ENCODE peak calls at places on chromosomes 5 and 9, in seven cellular contexts. B, H, L, Y, V, R and K are unnamed samples.

GRCh38 chr9:91074866-91075265 is 273.2 kb downstream of the SYK start:
- DNase-seq in B (no peak), H (no peak), L (no peak), Y (no peak), V (no peak), R (no peak), K (no peak)

GRCh38 chr5:127741412-127741811 is 38.2 kb downstream of the CCDC192 start:
- DNase-seq in B (no peak), H (no peak), L (no peak), Y (no peak), V (no peak), R (no peak), K (no peak)

GRCh38 chr9:19156805-19157204 is 29.5 kb upstream of the PLIN2 start:
- DNase-seq in B (peak; percentile 79), H (no peak), L (peak; percentile 75), Y (peak; percentile 77), V (no peak), R (no peak), K (no peak)

GRCh38 chr5:168991991-168992390 is 308.9 kb downstream of the SLIT3 start:
- DNase-seq in B (peak; percentile 63), H (no peak), L (no peak), Y (no peak), V (no peak), R (no peak), K (no peak)

GRCh38 chr5:109863752-109864151 is 174.0 kb downstream of the MAN2A1 start:
- DNase-seq in B (peak; percentile 52), H (no peak), L (no peak), Y (no peak), V (no peak), R (no peak), K (peak; percentile 29)

GRCh38 chr9:127640908-127641545 is 28.9 kb downstream of the STXBP1 start:
- DNase-seq in B (no peak), H (no peak), L (no peak), Y (no peak), V (no peak), R (no peak), K (no peak)

GRCh38 chr5:107401470-107402085 is 269.2 kb downstream of the EFNA5 start:
- DNase-seq in B (no peak), H (no peak), L (no peak), Y (no peak), V (no peak), R (no peak), K (no peak)

GRCh38 chr5:135174315-135175096 is 140.5 kb upstream of the PITX1 start:
- DNase-seq in B (no peak), H (no peak), L (no peak), Y (peak; percentile 21), V (no peak), R (no peak), K (no peak)

GRCh38 chr5:14560091-14560595 is 21.4 kb upstream of the OTULINL start:
- DNase-seq in B (no peak), H (no peak), L (no peak), Y (no peak), V (no peak), R (no peak), K (no peak)

GRCh38 chr5:58787982-58788381 is 205.1 kb downstream of the RAB3C start:
- DNase-seq in B (no peak), H (no peak), L (no peak), Y (no peak), V (no peak), R (no peak), K (no peak)

GRCh38 chr5:158108177-158108576 is 249.2 kb upstream of the CLINT1 start:
- DNase-seq in B (no peak), H (no peak), L (no peak), Y (no peak), V (no peak), R (no peak), K (no peak)

GRCh38 chr9:113577525-113578261 is 114.2 kb downstream of the RGS3 start:
- DNase-seq in B (peak; percentile 84), H (no peak), L (peak; percentile 84), Y (no peak), V (no peak), R (no peak), K (peak; percentile 68)

GRCh38 chr5:2710910-2711309 is 40.6 kb downstream of the IRX2 start:
- DNase-seq in B (peak; percentile 63), H (no peak), L (no peak), Y (no peak), V (no peak), R (no peak), K (no peak)

GRCh38 chr9:115944166-115944948 is 209.2 kb upstream of the PAPPA start:
- DNase-seq in B (peak; percentile 97), H (no peak), L (peak; percentile 94), Y (peak; percentile 92), V (no peak), R (peak; percentile 53), K (peak; percentile 99)

GRCh38 chr9:137762414-137763061 is 115.0 kb upstream of the CACNA1B start:
- DNase-seq in B (no peak), H (no peak), L (no peak), Y (no peak), V (no peak), R (no peak), K (no peak)

GRCh38 chr9:116081437-116082110 is 72.0 kb upstream of the PAPPA start:
- DNase-seq in B (no peak), H (no peak), L (no peak), Y (no peak), V (no peak), R (no peak), K (peak; percentile 49)

GRCh38 chr9:96061293-96061987 is 185.9 kb downstream of the ERCC6L2 start:
- DNase-seq in B (peak; percentile 49), H (no peak), L (peak; percentile 78), Y (peak; percentile 76), V (peak; percentile 26), R (no peak), K (peak; percentile 52)

GRCh38 chr5:137206030-137206715 is 293.0 kb downstream of the SPOCK1 start:
- DNase-seq in B (peak; percentile 42), H (no peak), L (no peak), Y (no peak), V (no peak), R (no peak), K (peak; percentile 50)

GRCh38 chr9:128005938-128006337 is 25.1 kb upstream of the EEIG1 start:
- DNase-seq in B (no peak), H (no peak), L (peak; percentile 69), Y (no peak), V (no peak), R (peak; percentile 58), K (no peak)

DNA sequence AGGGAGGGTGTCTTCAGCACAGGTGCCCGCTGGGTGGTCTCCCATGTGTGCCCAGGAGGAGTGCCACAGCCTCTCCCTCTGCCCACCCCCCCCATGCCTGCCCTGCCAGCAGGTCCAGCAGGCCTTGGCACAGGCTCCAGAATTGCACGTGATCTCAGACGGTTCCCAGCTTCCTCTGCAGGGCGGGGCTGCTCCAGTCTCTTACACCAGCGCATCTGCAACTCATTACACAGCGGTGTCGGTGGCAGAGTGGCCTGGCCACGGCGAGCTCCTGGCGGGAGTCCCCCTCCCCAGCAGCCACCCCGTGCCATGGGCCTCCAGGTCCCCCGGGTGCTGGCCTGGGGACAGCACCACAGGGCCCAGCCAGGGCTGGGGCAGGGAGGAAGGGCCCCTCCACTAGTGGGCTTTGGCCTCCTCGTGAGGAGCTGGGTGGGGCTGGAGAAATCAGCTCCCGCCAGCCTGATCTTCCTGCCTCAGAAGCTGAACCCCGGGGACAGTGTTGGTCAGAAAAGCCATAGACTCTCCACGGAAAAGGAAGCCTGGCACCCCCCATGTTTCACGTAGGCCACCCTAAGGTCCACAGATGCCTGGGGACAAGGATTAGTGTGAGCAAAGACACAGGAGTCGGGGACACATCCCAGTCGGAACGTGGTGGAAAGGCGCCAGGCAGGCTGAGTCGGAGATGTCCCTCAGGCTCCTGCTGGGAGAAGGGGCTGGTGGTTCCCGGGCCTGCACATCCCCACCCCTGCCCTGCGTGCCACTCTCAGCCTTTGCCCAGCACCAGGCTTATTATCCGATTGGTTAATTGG is 40.2 kb downstream of the RXRA start:
- DNase-seq in B (peak; percentile 97), H (no peak), L (peak; percentile 96), Y (peak; percentile 95), V (no peak), R (peak; percentile 91), K (peak; percentile 97)
- H3K4me1 ChIP-seq in B (peaks cover 21% of the 10 kb centered on the region), H (peaks cover 3% of the 10 kb centered on the region), L (peaks cover 22% of the 10 kb centered on the region), Y (no peaks in the 10 kb centered on the region), V (no peaks in the 10 kb centered on the region), R (peaks cover 35% of the 10 kb centered on the region), K (peaks cover 42% of the 10 kb centered on the region)

DNA sequence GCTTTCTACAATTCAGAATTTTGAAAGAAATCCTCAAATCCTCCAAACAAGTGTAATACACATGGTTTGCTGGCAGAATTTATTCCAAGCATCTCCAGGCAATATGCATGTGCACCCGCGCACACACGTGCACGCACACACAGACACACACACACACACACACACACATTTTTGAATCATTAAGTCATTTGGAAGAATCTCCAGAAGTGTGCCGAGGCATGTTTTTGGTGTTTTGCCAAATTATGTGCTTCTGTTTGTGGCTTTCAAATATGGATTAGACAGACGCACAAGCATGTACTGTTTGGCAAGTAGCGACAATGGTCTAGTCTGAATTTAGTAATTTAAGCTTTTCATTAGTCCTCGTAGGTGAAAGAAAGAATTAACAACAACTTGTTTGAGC is 36.7 kb downstream of the NFIB start:
- DNase-seq in B (peak; percentile 69), H (no peak), L (peak; percentile 65), Y (no peak), V (no peak), R (peak; percentile 43), K (peak; percentile 34)
- H3K4me1 ChIP-seq in B (peaks cover 47% of the 10 kb centered on the region), H (peaks cover 18% of the 10 kb centered on the region), L (peaks cover 18% of the 10 kb centered on the region), Y (no peaks in the 10 kb centered on the region), V (no peaks in the 10 kb centered on the region), R (peaks cover 14% of the 10 kb centered on the region), K (peaks cover 57% of the 10 kb centered on the region)

DNA sequence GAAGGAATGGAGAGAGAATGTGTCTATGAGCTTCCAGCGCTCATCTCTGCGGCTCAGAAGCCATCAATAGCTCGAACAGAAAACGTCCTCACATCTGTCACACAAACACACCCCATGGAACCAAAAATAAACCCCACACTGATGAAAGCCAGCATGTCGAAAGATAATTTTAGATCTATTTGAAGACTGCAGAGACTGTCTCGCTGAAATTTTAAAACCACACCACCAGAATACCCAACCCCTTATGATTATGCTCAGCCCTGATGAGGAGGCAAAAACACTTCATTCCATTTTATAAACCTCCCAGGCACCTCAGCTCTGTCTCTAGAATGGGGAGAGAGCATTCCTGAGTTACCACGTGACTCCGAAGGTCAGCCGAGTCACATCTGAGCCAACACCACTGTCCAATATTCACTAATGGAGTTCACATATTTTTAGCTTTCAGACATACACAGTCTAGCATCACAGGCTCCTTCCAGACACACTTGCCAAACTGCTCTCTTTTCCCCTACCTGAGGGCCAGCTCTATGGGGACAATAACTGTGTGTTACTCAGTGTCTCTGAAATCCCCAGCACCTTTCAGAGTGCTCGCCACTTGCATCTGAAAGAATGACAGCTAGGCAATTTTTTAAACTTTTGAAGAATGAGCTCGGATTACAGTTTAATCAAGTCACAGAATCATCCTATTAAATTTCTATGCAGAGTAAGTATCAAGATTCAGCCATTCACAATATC is 63.2 kb downstream of the SERINC5 start:
- DNase-seq in B (peak; percentile 46), H (no peak), L (peak; percentile 56), Y (no peak), V (no peak), R (peak; percentile 71), K (peak; percentile 17)
- H3K4me1 ChIP-seq in B (peaks cover 20% of the 10 kb centered on the region), H (peaks cover 37% of the 10 kb centered on the region), L (peaks cover 17% of the 10 kb centered on the region), Y (no peaks in the 10 kb centered on the region), V (peaks cover 93% of the 10 kb centered on the region), R (peaks cover 36% of the 10 kb centered on the region), K (peaks cover 24% of the 10 kb centered on the region)

DNA sequence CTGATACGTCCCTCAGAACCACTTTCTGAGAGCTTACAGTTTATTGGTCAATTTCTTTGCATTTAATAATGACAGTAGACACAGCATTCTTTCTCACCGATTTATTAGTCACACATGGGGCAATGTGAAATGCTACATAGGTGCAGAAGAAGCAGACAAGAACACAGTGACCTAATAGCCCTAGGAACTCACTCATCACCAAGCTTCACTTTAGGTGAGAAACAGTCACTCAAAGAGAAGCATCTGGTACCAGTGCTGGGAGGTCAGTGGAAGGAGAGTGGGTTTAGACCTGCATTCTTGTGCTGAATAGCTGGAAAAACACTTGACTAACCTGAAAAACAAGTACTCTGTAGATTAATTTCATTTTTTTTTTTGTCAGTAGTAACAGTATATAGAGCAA is 179.6 kb downstream of the GRIA1 start:
- DNase-seq in B (no peak), H (no peak), L (no peak), Y (no peak), V (no peak), R (no peak), K (no peak)
- H3K4me1 ChIP-seq in B (no peaks in the 10 kb centered on the region), H (no peaks in the 10 kb centered on the region), L (peaks cover 10% of the 10 kb centered on the region), Y (no peaks in the 10 kb centered on the region), V (no peaks in the 10 kb centered on the region), R (no peaks in the 10 kb centered on the region), K (peaks cover 5% of the 10 kb centered on the region)